ENCODE peak calls at places on chromosomes 1 and 21, in four cellular contexts. N, L, M and H are unnamed samples.

GRCh38 chr1:88985033-88985432 is 7.4 kb downstream of the KYAT3 start:
- DNase-seq in N (no peak), L (peak), M (no peak), H (no peak)

GRCh38 chr1:112247036-112247597 is 148.9 kb upstream of the CTTNBP2NL start:
- DNase-seq in N (no peak), L (no peak), M (no peak), H (no peak)

GRCh38 chr1:10867138-10867721 is 70.8 kb upstream of the CASZ1 start:
- DNase-seq in N (peak), L (peak), M (peak), H (peak)

GRCh38 chr1:42777860-42778259 is 6.9 kb upstream of the TMEM269 start:
- DNase-seq in N (peak), L (peak), M (no peak), H (no peak)

GRCh38 chr1:31955917-31956736 is 18.0 kb upstream of the PTP4A2 start:
- DNase-seq in N (no peak), L (peak), M (peak), H (peak)

GRCh38 chr1:237183963-237184540 is 142.1 kb downstream of the RYR2 start:
- DNase-seq in N (no peak), L (peak), M (no peak), H (no peak)

GRCh38 chr1:11668516-11668915 is 4.5 kb downstream of the FBXO6 start:
- DNase-seq in N (no peak), L (no peak), M (no peak), H (no peak)

GRCh38 chr1:11341881-11342552 is 69.0 kb downstream of the UBIAD1 start:
- DNase-seq in N (no peak), L (no peak), M (no peak), H (no peak)

GRCh38 chr1:91635763-91636162 is 135.1 kb downstream of the CDC7 start:
- DNase-seq in N (no peak), L (no peak), M (no peak), H (no peak)

GRCh38 chr1:229536982-229537381 is 21.5 kb downstream of the ABCB10 start:
- DNase-seq in N (no peak), L (no peak), M (no peak), H (no peak)

GRCh38 chr21:34180406-34180805 is 107.0 kb downstream of the MRPS6 start:
- DNase-seq in N (no peak), L (no peak), M (no peak), H (no peak)

GRCh38 chr1:171762143-171762563 is 19.3 kb upstream of the METTL13 start:
- DNase-seq in N (no peak), L (no peak), M (no peak), H (no peak)